ENCODE peak calls at places on chromosomes 16 and 17, in five cellular contexts. L, S, N, J and W are unnamed samples.

GRCh38 chr16:1772362-1772907 is at the start of gene EME2:
- DNase-seq in L (peak; percentile 19), S (no peak), N (no peak), J (peak; percentile 27), W (no peak)

GRCh38 chr16:50806099-50807062 is 64.5 kb downstream of the CYLD start:
- DNase-seq in L (peak; percentile 92), S (peak; percentile 87), N (peak; percentile 79), J (peak; percentile 83), W (peak; percentile 83)

GRCh38 chr16:19137201-19137601 is 23.4 kb downstream of the ITPRIPL2 start:
- DNase-seq in L (no peak), S (no peak), N (no peak), J (no peak), W (no peak)

GRCh38 chr17:82440991-82441627 is 9.4 kb downstream of the CYBC1 start:
- DNase-seq in L (no peak), S (no peak), N (no peak), J (no peak), W (no peak)

GRCh38 chr16:56861092-56861610 is 3.9 kb upstream of the SLC12A3 start:
- DNase-seq in L (no peak), S (peak; percentile 55), N (no peak), J (no peak), W (no peak)

GRCh38 chr16:66717112-66717675 is 20.7 kb upstream of the CMTM4 start:
- DNase-seq in L (peak; percentile 60), S (peak; percentile 58), N (peak; percentile 24), J (no peak), W (no peak)

GRCh38 chr16:2452650-2453049 is 7.3 kb upstream of the TEDC2 start:
- DNase-seq in L (no peak), S (no peak), N (no peak), J (no peak), W (no peak)

GRCh38 chr16:19722981-19723380 is 4.9 kb downstream of the IQCK start:
- DNase-seq in L (no peak), S (no peak), N (no peak), J (no peak), W (no peak)

GRCh38 chr17:50283246-50283645 is 9.0 kb downstream of the TMEM92 start:
- DNase-seq in L (no peak), S (no peak), N (no peak), J (no peak), W (no peak)

GRCh38 chr17:17386143-17386800 is 83.1 kb downstream of the NT5M start:
- DNase-seq in L (no peak), S (no peak), N (no peak), J (no peak), W (no peak)

GRCh38 chr17:31525801-31526549 is 134.5 kb downstream of the RAB11FIP4 start:
- DNase-seq in L (peak; percentile 18), S (no peak), N (no peak), J (peak; percentile 37), W (no peak)

GRCh38 chr17:11264183-11264871 is 23.3 kb downstream of the SHISA6 start:
- DNase-seq in L (no peak), S (no peak), N (no peak), J (no peak), W (no peak)

GRCh38 chr16:55392701-55393100 is 68.7 kb downstream of the IRX6 start:
- DNase-seq in L (no peak), S (peak; percentile 41), N (no peak), J (no peak), W (no peak)

GRCh38 chr16:83971165-83972130 is 3.4 kb downstream of the NECAB2 start:
- DNase-seq in L (no peak), S (no peak), N (no peak), J (no peak), W (no peak)

GRCh38 chr17:67605259-67605912 is 112.3 kb upstream of the NOL11 start:
- DNase-seq in L (peak; percentile 37), S (no peak), N (no peak), J (no peak), W (peak; percentile 27)

GRCh38 chr17:2084766-2085647 is 30.1 kb downstream of the HIC1 start:
- DNase-seq in L (no peak), S (peak; percentile 58), N (no peak), J (no peak), W (no peak)